ENCODE peak calls at places on chromosome 1, in five cellular contexts. B is GM13976, I is progenitor cell of endocrine pancreas, L is SK-N-SH, E is foreskin keratinocyte. Q is an unnamed sample.

GRCh38 chr1:89917353-89917752 is 77.6 kb upstream of the ZNF326 start:
- DNase-seq in I (no peak), L (no peak), B (no peak), E (no peak), Q (no peak)

GRCh38 chr1:203290261-203291089 is 14.8 kb upstream of the BTG2 start:
- DNase-seq in I (peak), E (no peak), B (peak), L (peak), Q (peak)

GRCh38 chr1:64082459-64082858 is 121.0 kb upstream of the UBE2U start:
- DNase-seq in B (no peak), I (no peak), L (no peak), E (peak), Q (no peak)

GRCh38 chr1:164895026-164895907 is 336.3 kb downstream of the PBX1 start:
- DNase-seq in E (no peak), I (no peak), L (no peak), B (no peak), Q (no peak)

GRCh38 chr1:6491480-6491962 is at the start of gene PLEKHG5:
- DNase-seq in L (no peak), E (peak), B (no peak), I (no peak), Q (no peak)

GRCh38 chr1:204417231-204417997 is 5.8 kb upstream of the PPP1R15B start:
- DNase-seq in B (no peak), I (no peak), L (peak), E (peak), Q (no peak)

GRCh38 chr1:203557958-203558760 is 64.2 kb downstream of the OPTC start:
- DNase-seq in E (peak), B (no peak), L (no peak), I (no peak), Q (no peak)

GRCh38 chr1:213162338-213162737 is 111.3 kb downstream of the RPS6KC1 start:
- DNase-seq in L (no peak), I (no peak), B (no peak), E (no peak), Q (no peak)

GRCh38 chr1:63772201-63772600 is 1.6 kb upstream of the ROR1 start:
- DNase-seq in I (no peak), E (peak), L (no peak), B (no peak), Q (no peak)

GRCh38 chr1:53394306-53394705 is 64.9 kb upstream of the DMRTB1 start:
- DNase-seq in I (no peak), L (no peak), B (no peak), E (no peak), Q (no peak)

GRCh38 chr1:244112646-244113045 is 61.6 kb downstream of the ZBTB18 start:
- DNase-seq in I (no peak), L (no peak), B (no peak), E (peak), Q (no peak)

GRCh38 chr1:115815694-115816093 is 25.2 kb downstream of the NHLH2 start:
- DNase-seq in I (no peak), E (no peak), B (no peak), L (no peak), Q (no peak)

GRCh38 chr1:21007876-21008275 is 168.8 kb downstream of the EIF4G3 start:
- DNase-seq in I (no peak), E (no peak), B (no peak), L (no peak), Q (no peak)

GRCh38 chr1:29912413-29912812 is 676.1 kb downstream of the PTPRU start:
- DNase-seq in B (no peak), L (no peak), E (peak), I (no peak), Q (no peak)

GRCh38 chr1:212752256-212752933 is 39.2 kb downstream of the NSL1 start:
- DNase-seq in I (no peak), L (no peak), E (no peak), B (no peak), Q (no peak)

GRCh38 chr1:229237320-229237719 is 33.6 kb upstream of the RAB4A start:
- DNase-seq in L (no peak), I (no peak), B (no peak), E (no peak), Q (no peak)

GRCh38 chr1:179119466-179119865 is 37.6 kb downstream of the TOR3A start:
- DNase-seq in I (no peak), E (no peak), B (no peak), L (no peak), Q (no peak)

GRCh38 chr1:204558467-204558866 is 42.3 kb downstream of the MDM4 start:
- DNase-seq in B (no peak), I (no peak), E (no peak), L (no peak), Q (no peak)

GRCh38 chr1:17721444-17721843 is 33.7 kb upstream of the ACTL8 start:
- DNase-seq in I (no peak), E (no peak), L (no peak), B (no peak), Q (no peak)

GRCh38 chr1:242873661-242874060 is 349.2 kb upstream of the PLD5 start:
- DNase-seq in I (no peak), B (no peak), E (no peak), L (no peak), Q (no peak)

GRCh38 chr1:239386453-239387303 is at the start of gene CHRM3:
- DNase-seq in L (peak), E (peak), I (peak), B (peak), Q (no peak)

GRCh38 chr1:172380441-172381244 is 39.8 kb upstream of the C1orf105 start:
- DNase-seq in B (peak), E (no peak), I (no peak), L (no peak), Q (peak)

GRCh38 chr1:207851696-207852095 is 59.2 kb downstream of the CD34 start:
- DNase-seq in L (no peak), B (no peak), I (no peak), E (no peak), Q (no peak)

GRCh38 chr1:2208309-2209239 is 14.0 kb upstream of the FAAP20 start:
- DNase-seq in E (peak), B (no peak), L (no peak), I (no peak), Q (no peak)

GRCh38 chr1:37983546-37983945 is 6.3 kb downstream of the SF3A3 start:
- DNase-seq in L (no peak), I (no peak), E (no peak), B (no peak), Q (no peak)

GRCh38 chr1:119506941-119507340 is at the start of gene HSD3B1:
- DNase-seq in I (no peak), L (no peak), B (no peak), E (no peak), Q (no peak)

GRCh38 chr1:164662955-164663354 is 104.0 kb downstream of the PBX1 start:
- DNase-seq in E (no peak), I (no peak), L (no peak), B (no peak), Q (no peak)

GRCh38 chr1:178686407-178686806 is 38.6 kb upstream of the RALGPS2 start:
- DNase-seq in I (no peak), B (no peak), E (peak), L (no peak), Q (no peak)

GRCh38 chr1:81757398-81758020 is 43.2 kb upstream of the ADGRL2 start:
- DNase-seq in L (no peak), E (no peak), B (no peak), I (no peak), Q (no peak)

GRCh38 chr1:230069813-230070212 is 2.8 kb downstream of the GALNT2 start:
- DNase-seq in B (no peak), E (peak), I (no peak), L (no peak), Q (no peak)

GRCh38 chr1:152001631-152002584 is 8.2 kb upstream of the S100A10 start:
- DNase-seq in L (peak), B (peak), E (peak), I (peak), Q (peak)

GRCh38 chr1:152002960-152003359 is 9.3 kb upstream of the S100A10 start:
- DNase-seq in I (no peak), L (no peak), E (no peak), B (no peak), Q (no peak)

GRCh38 chr1:152005360-152005912 is 11.8 kb upstream of the S100A10 start:
- DNase-seq in I (no peak), E (no peak), L (no peak), B (no peak), Q (no peak)

GRCh38 chr1:152000989-152001630 is 7.5 kb upstream of the S100A10 start:
- DNase-seq in E (no peak), B (no peak), I (no peak), L (no peak), Q (no peak)

DNA sequence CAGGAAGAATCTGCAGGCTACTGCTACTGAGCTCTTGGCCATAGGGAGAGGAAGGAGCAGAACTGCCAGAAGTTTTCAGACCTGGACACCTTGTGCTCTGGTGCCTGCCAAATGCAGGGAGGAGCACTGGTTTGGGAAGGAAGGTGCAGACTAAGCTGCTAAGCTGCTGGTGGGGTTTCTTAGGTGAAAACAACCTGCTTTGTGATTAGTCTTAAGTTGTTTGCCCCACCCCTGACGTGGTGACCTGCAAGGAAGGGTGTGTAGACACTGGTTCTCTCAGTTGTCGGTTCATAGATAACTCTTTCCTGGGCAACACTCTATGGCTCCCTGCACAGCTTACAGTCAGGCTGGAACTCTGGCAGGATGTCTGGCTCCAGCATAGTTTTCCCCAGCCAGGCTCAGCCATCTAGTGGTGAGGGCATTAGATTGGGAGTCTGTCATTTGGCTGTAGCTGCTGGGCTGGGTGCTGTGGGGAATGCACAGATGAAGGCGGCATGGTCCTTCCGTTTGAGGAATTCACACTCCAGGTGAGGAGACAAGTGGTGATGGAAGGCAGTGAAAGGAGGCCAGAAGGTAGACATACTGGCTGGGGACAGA is 10.3 kb upstream of the S100A10 start:
- DNase-seq in B (no peak), E (no peak), L (no peak), I (no peak), Q (no peak)
- TF ChIP-seq CTCF in B (no peak), E (peak), L (peak), I (no peak), Q (no peak)

GRCh38 chr1:174297351-174297750 is 138.0 kb downstream of the RABGAP1L start:
- DNase-seq in B (no peak), E (no peak), L (no peak), I (no peak), Q (no peak)
- TF ChIP-seq CTCF in B (no peak), E (peak), L (no peak), I (no peak), Q (no peak)

GRCh38 chr1:241808265-241808664 is 39.7 kb upstream of the EXO1 start:
- DNase-seq in B (no peak), I (no peak), L (no peak), E (no peak), Q (no peak)
- TF ChIP-seq CTCF in B (no peak), I (no peak), L (no peak), E (no peak), Q (no peak)

GRCh38 chr1:59314776-59315528 is 18.1 kb downstream of the FGGY start:
- DNase-seq in B (no peak), I (no peak), E (no peak), L (no peak), Q (no peak)
- TF ChIP-seq CTCF in B (no peak), I (no peak), E (no peak), L (no peak), Q (no peak)